ENCODE peak calls at places on chromosomes 4 and X, in eight cellular contexts. M is progenitor cell of endocrine pancreas; Y is HTR-8/SVneo; L is HS-5; G is ELR; S is stimulated activated CD4-positive, alpha-beta T cell treated with anti-CD3 and anti-CD28 coated beads, Interleukin-2, amount 100 ng/mL, for 48 hours; I is activated CD4-positive, CD25-positive, alpha-beta regulatory T cell; F is mesothelial cell of epicardium. J is an unnamed sample.

GRCh38 chr4:39637572-39638357 is 900 bp downstream of the SMIM14 start:
- DNase-seq in M (peak), Y (no peak), L (no peak), G (peak), S (peak), I (no peak), F (peak), J (peak)

GRCh38 chr4:147714575-147715401 is 17.1 kb upstream of the ARHGAP10 start:
- DNase-seq in M (no peak), Y (peak), L (peak), G (peak), S (no peak), I (no peak), F (no peak), J (peak)

GRCh38 chrX:1029494-1029893 is 183.0 kb downstream of the CRLF2 start:
- DNase-seq in M (no peak), Y (no peak), L (no peak), G (no peak), S (no peak), I (no peak), F (no peak), J (no peak)

GRCh38 chr4:1245481-1246051 is 3.4 kb downstream of the CTBP1 start:
- DNase-seq in M (no peak), Y (no peak), L (no peak), G (no peak), S (no peak), I (no peak), F (peak), J (no peak)

GRCh38 chr4:52198356-52198755 is 147.3 kb downstream of the SPATA18 start:
- DNase-seq in M (no peak), Y (no peak), L (no peak), G (no peak), S (no peak), I (no peak), F (no peak), J (no peak)

GRCh38 chr4:45186249-45186648 is 459.9 kb upstream of the GNPDA2 start:
- DNase-seq in M (no peak), Y (no peak), L (no peak), G (no peak), S (no peak), I (no peak), F (no peak), J (peak)

GRCh38 chr4:26489101-26489669 is 1.1 kb downstream of the CCKAR start:
- DNase-seq in M (no peak), Y (no peak), L (no peak), G (no peak), S (no peak), I (no peak), F (no peak), J (no peak)

GRCh38 chr4:144709159-144709558 is 63.2 kb downstream of the HHIP start:
- DNase-seq in M (no peak), Y (peak), L (peak), G (peak), S (no peak), I (no peak), F (no peak), J (no peak)

GRCh38 chr4:186132577-186133277 is 28.2 kb downstream of the FAM149A start:
- DNase-seq in M (no peak), Y (peak), L (no peak), G (peak), S (no peak), I (no peak), F (no peak), J (peak)

GRCh38 chr4:55303818-55304217 is 42.2 kb upstream of the SRD5A3 start:
- DNase-seq in M (no peak), Y (no peak), L (peak), G (peak), S (no peak), I (no peak), F (no peak), J (no peak)

GRCh38 chr4:17690898-17691297 is 76.5 kb downstream of the MED28 start:
- DNase-seq in M (no peak), Y (no peak), L (no peak), G (peak), S (no peak), I (no peak), F (no peak), J (no peak)

J was measured in RKO.